ENCODE peak calls at places on chromosome 13, in four cellular contexts. One of them, this sample, is unnamed.

GRCh38 chr13:24161010-24161775 is 673 bp downstream of the SPATA13 start:
- DNase-seq in tibial nerve: no peak
- DNase-seq in sigmoid colon: peak; percentile 73
- DNase-seq in suprapubic skin: no peak
- DNase-seq in this sample: no peak

GRCh38 chr13:71758823-71759222 is 108.2 kb downstream of the DACH1 start:
- DNase-seq in tibial nerve: no peak
- DNase-seq in sigmoid colon: no peak
- DNase-seq in suprapubic skin: no peak
- DNase-seq in this sample: no peak

GRCh38 chr13:78618411-78618810 is 15.1 kb upstream of the POU4F1 start:
- DNase-seq in tibial nerve: no peak
- DNase-seq in sigmoid colon: no peak
- DNase-seq in suprapubic skin: no peak
- DNase-seq in this sample: no peak

GRCh38 chr13:23643828-23644419 is 73.7 kb downstream of the TNFRSF19 start:
- DNase-seq in tibial nerve: no peak
- DNase-seq in sigmoid colon: no peak
- DNase-seq in suprapubic skin: no peak
- DNase-seq in this sample: no peak

GRCh38 chr13:98874029-98874397 is 103.9 kb downstream of the DOCK9 start:
- DNase-seq in tibial nerve: no peak
- DNase-seq in sigmoid colon: no peak
- DNase-seq in suprapubic skin: no peak
- DNase-seq in this sample: no peak

GRCh38 chr13:55244991-55245644 is 1895.6 kb upstream of the PRR20A start:
- DNase-seq in tibial nerve: no peak
- DNase-seq in sigmoid colon: no peak
- DNase-seq in suprapubic skin: no peak
- DNase-seq in this sample: no peak

GRCh38 chr13:27403252-27403678 is 21.2 kb upstream of the GTF3A start:
- DNase-seq in tibial nerve: no peak
- DNase-seq in sigmoid colon: no peak
- DNase-seq in suprapubic skin: no peak
- DNase-seq in this sample: no peak

GRCh38 chr13:25901460-25902376 is 150.1 kb downstream of the SHISA2 start:
- DNase-seq in tibial nerve: no peak
- DNase-seq in sigmoid colon: no peak
- DNase-seq in suprapubic skin: no peak
- DNase-seq in this sample: no peak

GRCh38 chr13:21060063-21060826 is 1.1 kb downstream of the LATS2 start:
- DNase-seq in tibial nerve: no peak
- DNase-seq in sigmoid colon: peak; percentile 82
- DNase-seq in suprapubic skin: no peak
- DNase-seq in this sample: peak; percentile 76

GRCh38 chr13:90713436-90714133 is 633.9 kb upstream of the MIR17HG start:
- DNase-seq in tibial nerve: no peak
- DNase-seq in sigmoid colon: no peak
- DNase-seq in suprapubic skin: no peak
- DNase-seq in this sample: no peak

GRCh38 chr13:90710355-90710754 is 637.1 kb upstream of the MIR17HG start:
- DNase-seq in tibial nerve: no peak
- DNase-seq in sigmoid colon: no peak
- DNase-seq in suprapubic skin: no peak
- DNase-seq in this sample: no peak

GRCh38 chr13:90709329-90709728 is 638.2 kb upstream of the MIR17HG start:
- DNase-seq in tibial nerve: no peak
- DNase-seq in sigmoid colon: no peak
- DNase-seq in suprapubic skin: no peak
- DNase-seq in this sample: no peak

GRCh38 chr13:90706631-90707030 is 640.9 kb upstream of the MIR17HG start:
- DNase-seq in tibial nerve: no peak
- DNase-seq in sigmoid colon: no peak
- DNase-seq in suprapubic skin: no peak
- DNase-seq in this sample: no peak

DNA sequence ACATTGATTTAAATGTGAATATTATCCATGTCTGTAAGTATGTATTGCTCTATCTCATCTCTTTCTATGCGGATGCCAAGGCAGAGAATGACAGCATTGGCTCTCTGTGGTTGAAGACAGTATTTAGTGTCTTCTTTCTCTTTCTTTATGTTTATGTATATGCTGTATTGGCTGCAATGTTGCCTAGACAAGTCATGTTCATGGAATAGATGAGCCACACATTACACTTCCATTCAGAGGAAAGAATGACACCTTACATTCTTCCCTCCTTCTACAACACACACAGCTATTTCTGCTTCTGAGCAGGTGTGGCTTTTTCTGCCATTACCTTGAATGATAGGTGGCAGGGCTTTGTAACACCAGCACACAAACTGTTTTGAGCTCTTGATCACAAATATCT is 639.3 kb upstream of the MIR17HG start:
- DNase-seq in tibial nerve: no peak
- DNase-seq in sigmoid colon: no peak
- DNase-seq in suprapubic skin: no peak
- DNase-seq in this sample: no peak
- TF ChIP-seq EP300 in tibial nerve: no peak
- TF ChIP-seq EP300 in sigmoid colon: no peak
- TF ChIP-seq EP300 in suprapubic skin: no peak
- TF ChIP-seq EP300 in this sample: no peak

GRCh38 chr13:35471466-35472307 is 4.8 kb downstream of the MAB21L1 start:
- DNase-seq in tibial nerve: no peak
- DNase-seq in sigmoid colon: no peak
- DNase-seq in suprapubic skin: no peak
- DNase-seq in this sample: no peak
- H3K27ac ChIP-seq in tibial nerve: peak overlapping the region; percentile 71
- H3K27ac ChIP-seq in sigmoid colon: peak overlapping the region; percentile 75
- H3K27ac ChIP-seq in suprapubic skin: peak overlapping the region; percentile 67
- H3K27ac ChIP-seq in this sample: no peak overlapping the region

DNA sequence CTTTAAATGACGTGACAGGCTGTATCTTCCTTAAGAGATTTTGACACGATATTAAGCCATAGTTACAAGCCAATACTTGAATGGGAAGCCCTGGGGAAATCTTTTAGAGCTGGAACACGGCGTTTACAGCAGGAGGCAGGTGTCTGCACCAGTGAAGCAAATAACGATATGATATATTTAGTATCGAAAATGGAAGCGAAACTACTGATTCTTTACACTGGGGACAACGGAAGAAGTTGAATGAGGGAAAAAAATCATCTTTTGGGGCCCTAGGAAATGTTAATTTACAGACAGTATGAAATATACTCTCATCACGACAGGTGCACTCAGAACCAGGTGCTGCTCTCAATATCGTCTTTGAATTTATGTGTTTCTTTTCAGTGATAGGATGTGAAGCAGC is 793.9 kb upstream of the PCDH20 start:
- DNase-seq in tibial nerve: no peak
- DNase-seq in sigmoid colon: no peak
- DNase-seq in suprapubic skin: no peak
- DNase-seq in this sample: no peak
- TF ChIP-seq EP300 in tibial nerve: no peak
- TF ChIP-seq EP300 in sigmoid colon: no peak
- TF ChIP-seq EP300 in suprapubic skin: no peak
- TF ChIP-seq EP300 in this sample: no peak

GRCh38 chr13:73731564-73731963 is 402.6 kb downstream of the KLF12 start:
- DNase-seq in tibial nerve: no peak
- DNase-seq in sigmoid colon: no peak
- DNase-seq in suprapubic skin: no peak
- DNase-seq in this sample: no peak

GRCh38 chr13:73732350-73732749 is 401.9 kb downstream of the KLF12 start:
- DNase-seq in tibial nerve: no peak
- DNase-seq in sigmoid colon: no peak
- DNase-seq in suprapubic skin: no peak
- DNase-seq in this sample: no peak

GRCh38 chr13:73737214-73737613 is 397.0 kb downstream of the KLF12 start:
- DNase-seq in tibial nerve: no peak
- DNase-seq in sigmoid colon: no peak
- DNase-seq in suprapubic skin: no peak
- DNase-seq in this sample: no peak

GRCh38 chr13:73730014-73730413 is 404.2 kb downstream of the KLF12 start:
- DNase-seq in tibial nerve: no peak
- DNase-seq in sigmoid colon: no peak
- DNase-seq in suprapubic skin: no peak
- DNase-seq in this sample: no peak

GRCh38 chr13:73733691-73734090 is 400.5 kb downstream of the KLF12 start:
- DNase-seq in tibial nerve: no peak
- DNase-seq in sigmoid colon: no peak
- DNase-seq in suprapubic skin: no peak
- DNase-seq in this sample: no peak
- H3K27ac ChIP-seq in tibial nerve: no peak overlapping the region
- H3K27ac ChIP-seq in sigmoid colon: no peak overlapping the region
- H3K27ac ChIP-seq in suprapubic skin: no peak overlapping the region
- H3K27ac ChIP-seq in this sample: no peak overlapping the region